ENCODE peak calls at places on chromosomes 6 and 20, in six cellular contexts. One of them, this sample, is unnamed. For H3K27me3, the result is how much of the 10 kb centered on the place peaks cover.

GRCh38 chr6:71454083-71454482 is 165.5 kb downstream of the OGFRL1 start:
- DNase-seq in iPS DF 6.9: no peak
- DNase-seq in heart right ventricle: no peak
- DNase-seq in SK-N-SH: no peak
- DNase-seq in vagina: no peak
- DNase-seq in lung: no peak
- DNase-seq in this sample: peak

GRCh38 chr6:130183271-130184222 is 39.2 kb downstream of the SAMD3 start:
- DNase-seq in iPS DF 6.9: no peak
- DNase-seq in vagina: no peak
- DNase-seq in SK-N-SH: no peak
- DNase-seq in heart right ventricle: no peak
- DNase-seq in lung: no peak
- DNase-seq in this sample: no peak

GRCh38 chr6:35173068-35174042 is 32.2 kb upstream of the TCP11 start:
- DNase-seq in iPS DF 6.9: no peak
- DNase-seq in heart right ventricle: no peak
- DNase-seq in lung: no peak
- DNase-seq in vagina: peak
- DNase-seq in SK-N-SH: no peak
- DNase-seq in this sample: no peak

GRCh38 chr6:7053125-7053784 is 54.5 kb upstream of the RREB1 start:
- DNase-seq in iPS DF 6.9: no peak
- DNase-seq in heart right ventricle: no peak
- DNase-seq in SK-N-SH: no peak
- DNase-seq in lung: no peak
- DNase-seq in vagina: no peak
- DNase-seq in this sample: no peak

GRCh38 chr6:99446076-99446475 is 21.0 kb upstream of the PNISR start:
- DNase-seq in lung: no peak
- DNase-seq in SK-N-SH: no peak
- DNase-seq in heart right ventricle: no peak
- DNase-seq in iPS DF 6.9: no peak
- DNase-seq in vagina: no peak
- DNase-seq in this sample: no peak

GRCh38 chr20:6632187-6632586 is 135.3 kb upstream of the BMP2 start:
- DNase-seq in SK-N-SH: peak
- DNase-seq in vagina: no peak
- DNase-seq in iPS DF 6.9: no peak
- DNase-seq in heart right ventricle: peak
- DNase-seq in lung: no peak
- DNase-seq in this sample: no peak

GRCh38 chr6:26394289-26394688 is 7.8 kb upstream of the BTN3A1 start:
- DNase-seq in SK-N-SH: no peak
- DNase-seq in vagina: no peak
- DNase-seq in iPS DF 6.9: no peak
- DNase-seq in lung: no peak
- DNase-seq in heart right ventricle: peak
- DNase-seq in this sample: no peak

GRCh38 chr6:108243836-108244235 is 17.0 kb downstream of the SNX3 start:
- DNase-seq in SK-N-SH: no peak
- DNase-seq in iPS DF 6.9: no peak
- DNase-seq in lung: no peak
- DNase-seq in heart right ventricle: no peak
- DNase-seq in vagina: no peak
- DNase-seq in this sample: no peak

GRCh38 chr20:3645309-3646066 is 17.7 kb downstream of the GFRA4 start:
- DNase-seq in lung: no peak
- DNase-seq in heart right ventricle: no peak
- DNase-seq in iPS DF 6.9: no peak
- DNase-seq in SK-N-SH: no peak
- DNase-seq in vagina: no peak
- DNase-seq in this sample: no peak

GRCh38 chr6:73262701-73263569 is at the start of gene KHDC1:
- DNase-seq in SK-N-SH: peak
- DNase-seq in heart right ventricle: peak
- DNase-seq in vagina: no peak
- DNase-seq in lung: peak
- DNase-seq in iPS DF 6.9: peak
- DNase-seq in this sample: peak

GRCh38 chr6:14372738-14373484 is 255.3 kb downstream of the CD83 start:
- DNase-seq in iPS DF 6.9: no peak
- DNase-seq in lung: no peak
- DNase-seq in vagina: no peak
- DNase-seq in SK-N-SH: no peak
- DNase-seq in heart right ventricle: no peak
- DNase-seq in this sample: no peak

GRCh38 chr6:31737315-31738047 is 1.2 kb upstream of the CLIC1 start:
- DNase-seq in SK-N-SH: no peak
- DNase-seq in iPS DF 6.9: no peak
- DNase-seq in lung: no peak
- DNase-seq in vagina: no peak
- DNase-seq in heart right ventricle: peak
- DNase-seq in this sample: peak

GRCh38 chr6:108862479-108863191 is 14.4 kb downstream of the ARMC2 start:
- DNase-seq in lung: no peak
- DNase-seq in iPS DF 6.9: no peak
- DNase-seq in heart right ventricle: no peak
- DNase-seq in SK-N-SH: no peak
- DNase-seq in vagina: no peak
- DNase-seq in this sample: no peak

GRCh38 chr20:9363673-9364072 is 150.7 kb upstream of the LAMP5 start:
- DNase-seq in SK-N-SH: no peak
- DNase-seq in lung: no peak
- DNase-seq in iPS DF 6.9: no peak
- DNase-seq in heart right ventricle: no peak
- DNase-seq in vagina: no peak
- DNase-seq in this sample: no peak

GRCh38 chr6:155080876-155081845 is 86.0 kb downstream of the TIAM2 start:
- DNase-seq in heart right ventricle: no peak
- DNase-seq in vagina: no peak
- DNase-seq in SK-N-SH: no peak
- DNase-seq in lung: no peak
- DNase-seq in iPS DF 6.9: no peak
- DNase-seq in this sample: no peak

GRCh38 chr6:95248501-95248900 is 328.8 kb upstream of the MANEA start:
- DNase-seq in iPS DF 6.9: no peak
- DNase-seq in lung: no peak
- DNase-seq in heart right ventricle: no peak
- DNase-seq in SK-N-SH: no peak
- DNase-seq in vagina: no peak
- DNase-seq in this sample: no peak

GRCh38 chr20:61937963-61938838 is 127.5 kb downstream of the TAF4 start:
- DNase-seq in SK-N-SH: no peak
- DNase-seq in heart right ventricle: no peak
- DNase-seq in iPS DF 6.9: no peak
- DNase-seq in vagina: no peak
- DNase-seq in lung: no peak
- DNase-seq in this sample: no peak

GRCh38 chr6:14415452-14415851 is 297.9 kb downstream of the CD83 start:
- DNase-seq in iPS DF 6.9: no peak
- DNase-seq in SK-N-SH: no peak
- DNase-seq in heart right ventricle: no peak
- DNase-seq in lung: no peak
- DNase-seq in vagina: peak
- DNase-seq in this sample: no peak

GRCh38 chr6:80728340-80728739 is 621.9 kb downstream of the BCKDHB start:
- DNase-seq in iPS DF 6.9: no peak
- DNase-seq in lung: no peak
- DNase-seq in SK-N-SH: no peak
- DNase-seq in heart right ventricle: no peak
- DNase-seq in vagina: no peak
- DNase-seq in this sample: no peak

GRCh38 chr6:141484726-141485125 is 648.0 kb upstream of the GJE1 start:
- DNase-seq in iPS DF 6.9: no peak
- DNase-seq in vagina: no peak
- DNase-seq in SK-N-SH: no peak
- DNase-seq in heart right ventricle: no peak
- DNase-seq in lung: no peak
- DNase-seq in this sample: peak

GRCh38 chr6:112651239-112651638 is 304.1 kb downstream of the RFPL4B start:
- DNase-seq in vagina: no peak
- DNase-seq in heart right ventricle: no peak
- DNase-seq in lung: no peak
- DNase-seq in iPS DF 6.9: no peak
- DNase-seq in SK-N-SH: no peak
- DNase-seq in this sample: no peak

GRCh38 chr6:797479-798077 is 104.6 kb upstream of the EXOC2 start:
- DNase-seq in lung: peak
- DNase-seq in heart right ventricle: peak
- DNase-seq in vagina: peak
- DNase-seq in iPS DF 6.9: no peak
- DNase-seq in SK-N-SH: peak
- DNase-seq in this sample: peak

GRCh38 chr20:33545763-33546162 is 55.9 kb downstream of the CBFA2T2 start:
- DNase-seq in vagina: no peak
- DNase-seq in iPS DF 6.9: no peak
- DNase-seq in lung: no peak
- DNase-seq in heart right ventricle: no peak
- DNase-seq in SK-N-SH: no peak
- DNase-seq in this sample: no peak

GRCh38 chr6:76230711-76231110 is 158.2 kb upstream of the IMPG1 start:
- DNase-seq in iPS DF 6.9: peak
- DNase-seq in lung: no peak
- DNase-seq in SK-N-SH: no peak
- DNase-seq in heart right ventricle: no peak
- DNase-seq in vagina: no peak
- DNase-seq in this sample: peak

GRCh38 chr6:157981395-157982296 is at the start of gene SYNJ2:
- DNase-seq in heart right ventricle: peak
- DNase-seq in SK-N-SH: peak
- DNase-seq in lung: peak
- DNase-seq in iPS DF 6.9: peak
- DNase-seq in vagina: no peak
- DNase-seq in this sample: peak

GRCh38 chr6:125668071-125668470 is 81.4 kb upstream of the HEY2 start:
- DNase-seq in iPS DF 6.9: no peak
- DNase-seq in vagina: no peak
- DNase-seq in SK-N-SH: no peak
- DNase-seq in lung: no peak
- DNase-seq in heart right ventricle: no peak
- DNase-seq in this sample: no peak

GRCh38 chr20:2206957-2207769 is 88.6 kb upstream of the TGM3 start:
- DNase-seq in vagina: no peak
- DNase-seq in lung: peak
- DNase-seq in iPS DF 6.9: peak
- DNase-seq in SK-N-SH: peak
- DNase-seq in heart right ventricle: peak
- DNase-seq in this sample: peak

GRCh38 chr20:60221593-60221992 is 263.4 kb downstream of the CDH26 start:
- DNase-seq in SK-N-SH: no peak
- DNase-seq in vagina: peak
- DNase-seq in iPS DF 6.9: no peak
- DNase-seq in heart right ventricle: no peak
- DNase-seq in lung: no peak
- DNase-seq in this sample: no peak

GRCh38 chr6:112936476-112936875 is 589.3 kb downstream of the RFPL4B start:
- DNase-seq in heart right ventricle: no peak
- DNase-seq in lung: no peak
- DNase-seq in SK-N-SH: no peak
- DNase-seq in vagina: no peak
- DNase-seq in iPS DF 6.9: no peak
- DNase-seq in this sample: no peak

GRCh38 chr6:118501816-118502568 is 46.1 kb upstream of the PLN start:
- DNase-seq in heart right ventricle: no peak
- DNase-seq in SK-N-SH: no peak
- DNase-seq in lung: no peak
- DNase-seq in iPS DF 6.9: no peak
- DNase-seq in vagina: no peak
- DNase-seq in this sample: no peak

GRCh38 chr20:61313396-61313795 is 61.3 kb downstream of the CDH4 start:
- DNase-seq in SK-N-SH: no peak
- DNase-seq in vagina: no peak
- DNase-seq in heart right ventricle: no peak
- DNase-seq in lung: no peak
- DNase-seq in iPS DF 6.9: no peak
- DNase-seq in this sample: no peak

DNA sequence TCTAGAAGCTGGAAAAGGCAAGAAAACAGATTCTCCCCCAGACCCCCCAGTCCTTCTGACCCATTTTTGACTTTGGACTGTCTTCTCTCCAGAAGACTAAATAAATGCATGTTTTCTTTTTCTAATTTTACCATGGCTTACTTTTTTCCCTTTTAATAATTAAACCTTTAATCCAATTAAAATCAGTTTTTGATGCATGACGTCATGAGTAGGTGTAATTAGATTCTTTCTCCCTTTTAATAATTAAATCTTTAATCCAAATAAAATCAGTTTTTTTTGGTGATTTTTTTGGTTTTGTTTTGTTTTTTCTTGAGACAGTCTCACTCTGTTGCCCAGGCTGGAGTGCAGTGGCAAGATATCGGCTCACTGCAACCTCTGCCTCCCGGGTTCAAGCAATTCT is 13.2 kb upstream of the NCOA5 start:
- DNase-seq in vagina: no peak
- DNase-seq in SK-N-SH: no peak
- DNase-seq in iPS DF 6.9: no peak
- DNase-seq in heart right ventricle: no peak
- DNase-seq in lung: no peak
- DNase-seq in this sample: no peak
- H3K27me3 ChIP-seq in vagina: under half
- H3K27me3 ChIP-seq in SK-N-SH: under half
- H3K27me3 ChIP-seq in iPS DF 6.9: under half
- H3K27me3 ChIP-seq in heart right ventricle: half or more
- H3K27me3 ChIP-seq in lung: under half
- H3K27me3 ChIP-seq in this sample: under half

DNA sequence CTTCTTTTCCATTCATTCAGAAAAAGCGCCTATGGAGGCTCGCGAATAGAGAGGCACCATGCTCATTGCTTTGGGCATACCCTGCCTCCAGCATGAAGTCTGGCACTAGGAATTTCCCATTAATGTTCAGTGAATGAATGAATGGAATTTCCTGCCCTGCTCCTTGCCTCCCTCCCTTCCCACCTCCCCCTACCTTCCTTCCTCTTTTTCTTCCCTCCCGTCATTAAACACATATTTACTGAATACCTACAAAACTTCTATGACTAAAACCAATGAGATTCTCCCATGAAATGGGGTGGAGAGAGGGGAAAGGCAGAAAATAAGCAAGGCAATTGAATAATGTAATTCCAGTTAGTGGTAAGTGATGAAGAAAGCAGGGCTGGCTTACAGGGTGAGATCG is 213.8 kb upstream of the AGPAT4 start:
- DNase-seq in vagina: no peak
- DNase-seq in heart right ventricle: no peak
- DNase-seq in iPS DF 6.9: no peak
- DNase-seq in SK-N-SH: no peak
- DNase-seq in lung: no peak
- DNase-seq in this sample: no peak
- H3K27me3 ChIP-seq in vagina: under half
- H3K27me3 ChIP-seq in heart right ventricle: under half
- H3K27me3 ChIP-seq in iPS DF 6.9: under half
- H3K27me3 ChIP-seq in SK-N-SH: under half
- H3K27me3 ChIP-seq in lung: under half
- H3K27me3 ChIP-seq in this sample: under half

GRCh38 chr6:40599580-40599979 is 12.4 kb upstream of the LRFN2 start:
- DNase-seq in SK-N-SH: no peak
- DNase-seq in iPS DF 6.9: no peak
- DNase-seq in lung: no peak
- DNase-seq in heart right ventricle: no peak
- DNase-seq in vagina: no peak
- DNase-seq in this sample: no peak
- H3K27me3 ChIP-seq in SK-N-SH: under half
- H3K27me3 ChIP-seq in iPS DF 6.9: under half
- H3K27me3 ChIP-seq in lung: under half
- H3K27me3 ChIP-seq in heart right ventricle: half or more
- H3K27me3 ChIP-seq in vagina: under half
- H3K27me3 ChIP-seq in this sample: under half

GRCh38 chr6:105991561-105992314 is 94.4 kb upstream of the PRDM1 start:
- DNase-seq in heart right ventricle: no peak
- DNase-seq in vagina: no peak
- DNase-seq in iPS DF 6.9: no peak
- DNase-seq in lung: no peak
- DNase-seq in SK-N-SH: peak
- DNase-seq in this sample: no peak
- H3K27me3 ChIP-seq in heart right ventricle: half or more
- H3K27me3 ChIP-seq in vagina: under half
- H3K27me3 ChIP-seq in iPS DF 6.9: half or more
- H3K27me3 ChIP-seq in lung: under half
- H3K27me3 ChIP-seq in SK-N-SH: under half
- H3K27me3 ChIP-seq in this sample: under half

This sample was measured in HL-60.